ENCODE peak calls at places on chromosomes 3 and 15, in seven cellular contexts. U is neural progenitor cell, Y is GM23248, D is HCT116, A is MM.1S, T is GM23338, F is hepatocyte. Q is an unnamed sample.
A peak's percentile ranks its signal among the peaks of the same experiment; 100 is the strongest.

GRCh38 chr3:169722715-169723114 is 42.1 kb downstream of the TERC start:
- DNase-seq in A (no peak), F (no peak), D (no peak), T (no peak), U (no peak), Y (no peak), Q (no peak)

GRCh38 chr3:90024986-90025385 is 917.6 kb downstream of the EPHA3 start:
- DNase-seq in U (no peak), T (no peak), D (no peak), F (no peak), A (no peak), Y (no peak), Q (peak; percentile 29)

GRCh38 chr15:99993681-99994131 is 260.5 kb upstream of the LYSMD4 start:
- DNase-seq in T (no peak), F (no peak), Y (no peak), U (no peak), D (no peak), A (no peak), Q (no peak)

GRCh38 chr3:1955750-1956149 is 142.9 kb upstream of the CNTN4 start:
- DNase-seq in U (no peak), T (no peak), D (no peak), Y (no peak), F (no peak), A (no peak), Q (no peak)

GRCh38 chr15:50183112-50183794 is 1.3 kb downstream of the SLC27A2 start:
- DNase-seq in D (no peak), A (peak; percentile 62), F (no peak), Y (peak; percentile 7), T (no peak), U (no peak), Q (peak; percentile 32)

GRCh38 chr3:32177702-32178198 is 60.7 kb upstream of the CMTM8 start:
- DNase-seq in F (peak; percentile 86), D (peak; percentile 90), A (peak; percentile 65), Y (peak; percentile 74), T (peak; percentile 95), U (peak; percentile 87), Q (peak; percentile 97)

GRCh38 chr15:52317022-52317421 is 21.4 kb upstream of the MYO5C start:
- DNase-seq in Y (no peak), F (no peak), D (no peak), T (no peak), A (no peak), U (no peak), Q (no peak)

GRCh38 chr3:36792342-36792741 is 28.0 kb upstream of the DCLK3 start:
- DNase-seq in F (peak; percentile 18), U (peak; percentile 78), D (peak; percentile 24), T (peak; percentile 86), Y (peak; percentile 32), A (peak; percentile 26), Q (peak; percentile 67)

GRCh38 chr3:120678331-120678845 is 3.7 kb downstream of the HGD start:
- DNase-seq in T (peak; percentile 51), Y (peak; percentile 79), D (no peak), F (peak; percentile 67), A (no peak), U (peak; percentile 56), Q (peak; percentile 58)

GRCh38 chr3:150312018-150312657 is 96.0 kb upstream of the TSC22D2 start:
- DNase-seq in T (no peak), U (no peak), F (no peak), Y (no peak), A (no peak), D (no peak), Q (peak; percentile 36)

GRCh38 chr3:27606537-27606936 is 115.6 kb downstream of the EOMES start:
- DNase-seq in Y (peak; percentile 52), U (no peak), F (no peak), D (no peak), A (no peak), T (no peak), Q (peak; percentile 51)

GRCh38 chr3:149368850-149369497 is 8.5 kb downstream of the TM4SF1 start:
- DNase-seq in U (no peak), D (no peak), Y (no peak), T (no peak), A (no peak), F (no peak), Q (peak; percentile 72)

GRCh38 chr3:170634663-170635096 is 48.8 kb upstream of the SLC7A14 start:
- DNase-seq in F (no peak), A (no peak), T (no peak), U (no peak), Y (no peak), D (no peak), Q (no peak)

GRCh38 chr3:136957751-136958288 is at the start of gene IL20RB:
- DNase-seq in Y (peak; percentile 97), A (no peak), F (no peak), U (peak; percentile 13), D (peak; percentile 62), T (peak; percentile 60), Q (no peak)

GRCh38 chr3:43559961-43560360 is 61.9 kb downstream of the ANO10 start:
- DNase-seq in U (peak; percentile 8), F (no peak), T (peak; percentile 10), A (no peak), D (no peak), Y (no peak), Q (peak; percentile 52)

GRCh38 chr15:69823223-69823907 is 274.4 kb downstream of the TLE3 start:
- DNase-seq in U (no peak), D (peak; percentile 42), Y (peak; percentile 21), A (no peak), T (no peak), F (peak; percentile 16), Q (peak; percentile 40)

GRCh38 chr3:21484323-21485154 is 266.5 kb downstream of the ZNF385D start:
- DNase-seq in A (peak; percentile 76), F (peak; percentile 81), Y (peak; percentile 78), D (no peak), T (peak; percentile 86), U (peak; percentile 79), Q (peak; percentile 81)

GRCh38 chr15:50109086-50109987 is 9.7 kb downstream of the ATP8B4 start:
- DNase-seq in U (no peak), Y (peak; percentile 24), T (no peak), F (no peak), A (no peak), D (no peak), Q (no peak)

DNA sequence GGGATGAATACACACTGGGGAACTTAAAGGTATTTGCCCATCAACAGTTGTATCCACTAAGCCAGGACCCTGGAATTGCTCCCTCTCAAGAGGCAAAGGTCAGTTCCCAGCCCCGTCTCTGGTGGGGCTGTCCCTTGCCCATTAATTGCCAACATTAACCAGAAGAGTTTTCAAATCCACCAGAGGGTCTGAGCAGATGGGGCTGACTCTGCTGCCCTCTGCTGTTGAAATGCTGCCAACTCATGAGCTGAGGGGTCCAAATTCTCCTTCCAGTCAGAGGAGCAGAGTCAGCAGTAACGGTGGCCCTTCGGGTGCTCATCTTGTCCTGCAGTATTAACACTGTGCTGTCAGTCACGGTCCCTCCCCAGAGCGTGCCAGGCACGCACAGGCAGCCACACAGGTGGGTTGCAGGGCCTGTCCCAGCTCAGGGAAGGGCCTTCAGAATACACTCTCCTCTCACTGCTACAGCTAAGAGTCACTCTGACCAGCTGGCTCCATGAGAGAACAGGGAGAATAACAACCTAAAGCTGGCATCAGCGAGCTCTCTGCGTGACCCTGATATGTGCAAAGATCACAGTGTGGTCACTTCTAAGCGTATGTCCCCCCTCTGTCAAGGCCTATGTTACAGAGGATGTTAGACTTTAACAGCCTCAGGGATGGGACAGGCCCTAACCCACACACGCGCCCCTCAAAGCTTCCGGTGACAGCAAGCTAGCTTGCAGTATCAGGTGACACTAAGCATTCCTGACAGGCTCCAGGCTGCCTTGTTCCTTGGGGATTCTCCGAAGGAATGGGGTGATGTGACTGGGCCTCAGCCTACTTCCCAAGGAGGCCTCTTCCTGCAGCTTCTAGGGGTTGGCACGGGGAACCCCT is 10.9 kb upstream of the SPTBN5 start:
- DNase-seq in D (peak; percentile 34), A (peak; percentile 74), F (peak; percentile 85), U (peak; percentile 77), T (peak; percentile 82), Y (peak; percentile 69), Q (peak; percentile 79)
- TF ChIP-seq EZH2phosphoT487 in D (no peak), A (no peak), F (no peak), U (no peak), T (no peak), Y (no peak), Q (no peak)

DNA sequence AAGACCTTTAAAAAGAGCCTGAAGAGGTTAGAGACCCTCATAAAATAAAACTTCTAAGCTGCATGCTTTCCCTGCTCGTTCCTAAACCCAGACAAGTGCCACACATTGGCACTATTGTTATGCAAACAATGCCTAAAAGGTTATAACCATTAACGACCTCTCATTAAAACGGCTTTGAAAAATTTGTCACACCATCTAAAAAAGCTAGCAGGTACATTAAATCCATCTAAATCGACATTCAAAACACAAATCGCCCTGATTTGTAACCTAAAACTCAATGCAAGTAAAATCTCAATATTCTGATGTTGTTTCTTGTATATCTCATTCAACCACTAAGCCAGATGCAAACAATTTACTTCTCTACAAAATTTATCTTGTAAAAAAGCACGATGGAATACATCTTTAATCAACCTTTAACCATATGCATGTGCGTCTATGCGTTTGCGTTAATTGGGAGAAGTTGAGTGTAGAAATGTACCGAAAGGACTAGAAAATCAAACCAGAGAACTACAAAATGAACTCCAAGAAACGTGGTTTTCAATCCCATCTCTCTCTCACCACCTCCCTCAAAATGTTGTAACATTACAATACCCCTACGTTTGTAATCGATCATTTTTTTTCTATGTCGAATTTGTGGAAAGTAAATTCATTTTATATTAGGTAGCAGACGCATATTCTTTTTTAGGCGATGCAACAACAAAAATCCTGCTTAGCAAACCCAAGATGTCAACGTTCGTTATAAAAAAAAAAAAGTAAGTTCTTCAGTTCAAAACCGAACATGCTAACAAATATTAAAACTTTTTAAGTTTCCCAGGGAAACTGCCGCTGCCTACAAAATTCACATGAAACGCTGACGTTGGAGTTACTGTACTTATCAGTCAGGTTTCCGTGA is 1.1 kb downstream of the ALDH1A2 start:
- DNase-seq in U (peak; percentile 40), T (peak; percentile 22), Y (peak; percentile 12), F (no peak), A (no peak), D (no peak), Q (no peak)
- TF ChIP-seq EZH2 in U (no peak), T (no peak), Y (no peak), F (no peak), A (no peak), D (no peak), Q (no peak)

DNA sequence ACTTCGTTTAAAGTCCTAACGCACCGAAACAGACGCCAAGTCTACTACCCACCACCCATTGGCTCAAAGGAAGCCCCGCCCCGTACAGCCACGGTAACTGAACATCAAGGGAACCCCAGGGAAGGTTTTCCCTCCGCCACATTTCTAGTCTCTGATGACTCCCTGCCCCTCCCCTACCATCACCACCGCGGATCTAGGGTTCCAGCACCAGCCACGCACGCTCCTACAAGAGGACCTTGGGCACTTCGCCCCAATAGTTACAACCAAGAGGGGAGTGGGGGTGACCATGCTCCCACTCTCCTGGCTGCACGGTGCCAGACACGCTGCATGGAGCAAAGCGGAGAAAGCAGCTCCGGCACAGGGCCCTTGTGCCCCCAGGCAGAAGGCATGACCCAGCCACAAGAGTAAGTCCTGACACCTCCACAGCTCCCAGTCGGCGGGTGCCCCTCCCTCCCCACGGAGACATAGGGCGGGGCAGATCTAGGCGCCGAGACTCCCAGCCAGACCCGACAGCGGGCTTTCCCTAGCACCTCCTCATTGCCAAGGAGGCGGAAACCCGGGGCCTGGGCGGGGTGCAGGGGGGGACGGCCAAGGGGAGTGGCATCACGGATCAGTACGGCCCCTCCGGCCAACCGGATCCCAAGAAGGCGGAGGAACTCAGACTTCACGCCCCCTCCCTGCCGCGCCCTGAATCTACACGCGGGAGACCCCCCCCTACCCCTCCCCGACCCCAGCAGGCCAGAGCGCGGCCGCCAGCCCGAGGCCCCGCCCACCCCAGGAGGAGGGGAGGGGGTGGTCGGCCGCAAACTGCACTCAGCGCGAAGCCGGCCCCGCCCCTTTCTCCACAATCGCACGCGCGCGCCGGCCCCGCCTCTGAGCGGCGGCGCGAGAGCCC is 936 bp downstream of the SIN3A start:
- DNase-seq in T (peak; percentile 99), D (peak; percentile 92), F (peak; percentile 98), A (peak; percentile 96), Y (peak; percentile 98), U (peak; percentile 98), Q (peak; percentile 94)
- H2AFZ ChIP-seq in T (no peak overlapping the region), D (no peak overlapping the region), F (no peak overlapping the region), A (no peak overlapping the region), Y (peak overlapping the region; percentile 81), U (no peak overlapping the region), Q (peak overlapping the region; percentile 76)

GRCh38 chr15:65611888-65612615 is 1.1 kb upstream of the INTS14 start:
- DNase-seq in T (peak; percentile 24), U (peak; percentile 61), D (no peak), A (no peak), F (no peak), Y (peak; percentile 7), Q (no peak)
- TF ChIP-seq EZH2phosphoT487 in T (no peak), U (no peak), D (no peak), A (no peak), F (no peak), Y (no peak), Q (no peak)

Q was measured in PC-3.